ENCODE peak calls at places on chromosomes 12 and 14, in four cellular contexts. S, Y, P and Q are unnamed samples.

GRCh38 chr12:62297321-62297720 is 37.1 kb downstream of the USP15 start:
- DNase-seq in S (no peak), Y (no peak), P (no peak), Q (no peak)

GRCh38 chr14:31788340-31788739 is 227.1 kb downstream of the NUBPL start:
- DNase-seq in S (no peak), Y (peak; percentile 19), P (no peak), Q (no peak)

GRCh38 chr12:30870491-30871265 is 55.9 kb upstream of the TSPAN11 start:
- DNase-seq in S (peak; percentile 7), Y (no peak), P (no peak), Q (no peak)

GRCh38 chr12:123223241-123223668 is 9.7 kb downstream of the MPHOSPH9 start:
- DNase-seq in S (no peak), Y (no peak), P (no peak), Q (no peak)

GRCh38 chr12:24595652-24596235 is 353.2 kb downstream of the BCAT1 start:
- DNase-seq in S (peak; percentile 15), Y (no peak), P (no peak), Q (no peak)

GRCh38 chr14:74501135-74501614 is 7.6 kb downstream of the ISCA2 start:
- DNase-seq in S (peak; percentile 89), Y (peak; percentile 85), P (peak; percentile 79), Q (no peak)

GRCh38 chr14:52332269-52332668 is 18.2 kb downstream of the PTGER2 start:
- DNase-seq in S (no peak), Y (no peak), P (no peak), Q (no peak)

GRCh38 chr12:76890407-76891143 is 11.8 kb upstream of the CSRP2 start:
- DNase-seq in S (no peak), Y (peak; percentile 43), P (no peak), Q (no peak)

GRCh38 chr14:93120522-93120921 is 4.8 kb upstream of the ITPK1 start:
- DNase-seq in S (no peak), Y (no peak), P (no peak), Q (no peak)

GRCh38 chr14:67892466-67893120 is 73.0 kb downstream of the RAD51B start:
- DNase-seq in S (no peak), Y (no peak), P (no peak), Q (no peak)

GRCh38 chr14:34981743-34982420 is 910 bp upstream of the SRP54 start:
- DNase-seq in S (peak; percentile 58), Y (peak; percentile 49), P (no peak), Q (no peak)

GRCh38 chr12:113302925-113303640 is 31.8 kb downstream of the SLC8B1 start:
- DNase-seq in S (no peak), Y (no peak), P (no peak), Q (no peak)

GRCh38 chr12:132185698-132186097 is 41.4 kb downstream of the NOC4L start:
- DNase-seq in S (no peak), Y (no peak), P (no peak), Q (no peak)

GRCh38 chr12:48165089-48166031 is 8.0 kb upstream of the ASB8 start:
- DNase-seq in S (peak; percentile 75), Y (peak; percentile 69), P (no peak), Q (no peak)

GRCh38 chr12:51388066-51388799 is 3.0 kb downstream of the GALNT6 start:
- DNase-seq in S (peak; percentile 66), Y (peak; percentile 82), P (no peak), Q (no peak)

GRCh38 chr14:72738181-72738611 is 155.7 kb downstream of the DPF3 start:
- DNase-seq in S (no peak), Y (no peak), P (no peak), Q (no peak)

GRCh38 chr12:11580125-11580751 is 69.2 kb upstream of the ETV6 start:
- DNase-seq in S (peak; percentile 93), Y (peak; percentile 96), P (no peak), Q (no peak)

GRCh38 chr12:2244013-2244861 is 191.4 kb downstream of the CACNA1C start:
- DNase-seq in S (peak; percentile 84), Y (peak; percentile 24), P (no peak), Q (no peak)

GRCh38 chr14:99266181-99267178 is 5.5 kb downstream of the BCL11B start:
- DNase-seq in S (peak; percentile 80), Y (peak; percentile 79), P (peak; percentile 83), Q (peak; percentile 21)

GRCh38 chr12:71439613-71440392 is at the start of gene LGR5:
- DNase-seq in S (peak; percentile 32), Y (peak; percentile 15), P (peak; percentile 69), Q (no peak)

GRCh38 chr12:90152897-90153624 is 444.4 kb upstream of the ATP2B1 start:
- DNase-seq in S (no peak), Y (peak; percentile 64), P (no peak), Q (no peak)

GRCh38 chr12:63982787-63983186 is 138.3 kb downstream of the SRGAP1 start:
- DNase-seq in S (no peak), Y (no peak), P (no peak), Q (no peak)

GRCh38 chr14:37179896-37180502 is 7.6 kb upstream of the SLC25A21 start:
- DNase-seq in S (no peak), Y (peak; percentile 91), P (no peak), Q (no peak)

GRCh38 chr12:31928246-31929139 is 30.7 kb upstream of the RESF1 start:
- DNase-seq in S (no peak), Y (no peak), P (no peak), Q (no peak)

GRCh38 chr14:81450100-81450531 is 50.0 kb upstream of the STON2 start:
- DNase-seq in S (peak; percentile 22), Y (no peak), P (peak; percentile 87), Q (no peak)

GRCh38 chr12:84508325-84508861 is 404.2 kb downstream of the SLC6A15 start:
- DNase-seq in S (peak; percentile 63), Y (peak; percentile 86), P (no peak), Q (no peak)

DNA sequence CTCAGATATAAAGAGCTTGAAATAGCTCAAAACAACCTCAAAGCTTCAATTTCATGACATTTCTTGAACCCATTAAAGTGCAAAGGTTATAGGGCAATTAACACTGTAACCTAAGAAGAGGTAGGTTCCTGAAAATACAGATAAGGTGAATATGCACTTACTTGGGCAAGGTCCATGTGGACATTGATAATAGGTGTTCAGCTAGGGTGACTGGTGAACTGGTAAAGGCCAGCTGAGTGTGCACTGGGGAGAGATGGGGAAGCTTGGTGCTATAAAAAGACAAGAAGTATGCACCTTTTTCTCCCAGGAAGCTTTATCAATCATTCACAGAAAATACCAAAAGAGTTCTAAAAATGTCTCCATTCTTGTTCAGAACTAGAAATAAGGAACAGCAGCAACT is 418.6 kb downstream of the SLC16A7 start:
- DNase-seq in S (no peak), Y (no peak), P (no peak), Q (no peak)
- H3K4me3 ChIP-seq in S (no peak overlapping the region), Y (no peak overlapping the region), P (no peak overlapping the region), Q (no peak overlapping the region)

DNA sequence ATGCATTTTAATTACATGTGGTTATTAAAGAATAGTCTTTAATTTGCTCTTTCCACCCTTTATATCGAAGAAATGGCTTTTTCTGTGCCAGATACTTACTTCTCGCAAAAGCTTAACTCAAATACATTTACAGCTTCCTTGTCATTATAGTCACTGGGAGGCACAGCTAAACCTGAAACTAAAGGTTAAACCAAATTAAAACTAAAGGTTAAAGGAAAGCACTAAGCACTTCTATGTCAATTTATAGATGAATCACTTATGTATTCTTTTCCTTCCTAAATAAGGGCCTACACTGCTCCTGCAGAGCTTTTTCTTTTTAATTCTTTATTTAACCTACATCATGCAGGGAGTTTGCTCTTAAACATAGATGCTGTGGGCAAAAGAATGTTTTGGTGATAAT is 9.1 kb downstream of the C14orf93 start:
- DNase-seq in S (no peak), Y (no peak), P (no peak), Q (no peak)
- H3K4me1 ChIP-seq in S (peaks cover 8% of the 10 kb centered on the region), Y (peaks cover 8% of the 10 kb centered on the region), P (peaks cover under 1% of the 10 kb centered on the region), Q (peaks cover 3% of the 10 kb centered on the region)

GRCh38 chr14:28767851-28768548 is 1.4 kb downstream of the FOXG1 start:
- DNase-seq in S (no peak), Y (no peak), P (no peak), Q (no peak)
- TF ChIP-seq CTCF in S (no peak), Y (no peak), P (no peak), Q (no peak)

GRCh38 chr12:124861492-124861891 is 2.2 kb downstream of the SCARB1 start:
- DNase-seq in S (peak; percentile 80), Y (peak; percentile 28), P (peak; percentile 76), Q (peak; percentile 20)
- H3K4me3 ChIP-seq in S (no peak overlapping the region), Y (peak overlapping the region; percentile 92), P (no peak overlapping the region), Q (no peak overlapping the region)

DNA sequence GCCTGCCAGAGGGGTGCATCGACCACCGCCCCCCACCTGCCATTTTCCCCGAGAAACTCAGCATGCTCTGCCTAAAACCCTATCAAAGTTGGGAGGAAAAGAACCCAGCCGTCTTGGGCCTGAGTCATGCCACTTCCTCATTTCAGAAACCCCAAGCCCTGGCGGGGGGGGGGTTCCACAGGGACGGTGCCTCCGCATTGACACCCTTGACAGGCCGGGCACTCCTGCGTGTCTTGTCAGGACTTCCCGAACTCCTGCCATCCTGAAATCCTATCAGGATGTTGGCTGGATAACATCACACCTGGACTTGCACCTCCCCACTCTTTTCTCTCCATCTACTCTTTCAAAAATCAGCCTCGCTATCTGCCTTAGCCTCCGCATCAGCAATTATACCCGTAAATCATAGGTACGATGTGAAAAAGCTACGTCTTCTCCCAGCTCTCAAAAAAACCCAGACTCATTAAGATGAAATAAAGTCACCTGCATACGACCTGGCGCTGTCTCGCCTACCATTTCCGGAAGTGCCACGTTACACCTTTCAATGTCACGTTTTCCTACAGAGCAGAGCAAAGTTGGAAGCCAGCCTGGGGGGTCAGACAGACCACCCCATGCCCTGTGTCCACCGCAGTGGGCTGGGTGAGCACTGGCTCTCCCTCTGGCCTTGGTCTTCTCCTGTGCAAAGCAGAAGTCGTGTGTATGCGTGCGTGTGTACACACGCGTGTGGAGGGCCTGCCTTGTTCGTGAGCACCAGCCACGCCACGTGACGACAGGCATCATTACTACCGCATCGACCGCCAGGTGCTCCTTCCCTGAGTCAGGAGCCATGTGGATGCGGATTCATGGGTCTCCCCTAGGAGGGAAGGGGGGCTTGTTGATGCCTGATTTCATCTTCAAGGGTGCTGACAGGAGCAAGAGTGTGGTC is 96.7 kb downstream of the RFLNA start:
- DNase-seq in S (no peak), Y (peak; percentile 80), P (peak; percentile 83), Q (no peak)
- H3K4me1 ChIP-seq in S (peaks cover 11% of the 10 kb centered on the region), Y (peaks cover 71% of the 10 kb centered on the region), P (peaks cover 62% of the 10 kb centered on the region), Q (peaks cover 91% of the 10 kb centered on the region)